ENCODE peak calls at places on chromosome 21, in six cellular contexts. W is GM20000, F is sigmoid colon, B is Panc1, I is stomach, L is cardiac muscle cell. O is an unnamed sample.

GRCh38 chr21:28336299-28336698 is 656.4 kb downstream of the LTN1 start:
- DNase-seq in F (no peak), I (peak), W (no peak), L (peak), B (no peak), O (no peak)

GRCh38 chr21:32726742-32727477 is 903 bp downstream of the SYNJ1 start:
- DNase-seq in W (peak), I (no peak), B (no peak), F (no peak), L (peak), O (peak)

GRCh38 chr21:33268736-33269441 is 2.7 kb downstream of the IL10RB start:
- DNase-seq in I (peak), W (peak), B (no peak), L (no peak), F (no peak), O (no peak)

GRCh38 chr21:36846624-36847023 is 119.8 kb downstream of the HLCS start:
- DNase-seq in I (no peak), L (no peak), W (no peak), F (no peak), B (no peak), O (no peak)

GRCh38 chr21:42639646-42640152 is 13.7 kb upstream of the PDE9A start:
- DNase-seq in I (peak), F (no peak), L (no peak), B (no peak), W (no peak), O (no peak)

GRCh38 chr21:34526618-34527290 is 14.7 kb upstream of the KCNE1 start:
- DNase-seq in I (peak), W (peak), B (peak), L (peak), F (peak), O (peak)

GRCh38 chr21:42740405-42740909 is 87.0 kb downstream of the PDE9A start:
- DNase-seq in W (no peak), I (no peak), B (no peak), F (no peak), L (no peak), O (no peak)

GRCh38 chr21:21200103-21200938 is 202.1 kb downstream of the NCAM2 start:
- DNase-seq in W (no peak), F (peak), B (peak), L (peak), I (no peak), O (no peak)

GRCh38 chr21:42973309-42973990 is 912 bp upstream of the PKNOX1 start:
- DNase-seq in I (no peak), W (no peak), B (no peak), F (peak), L (no peak), O (no peak)

GRCh38 chr21:42443876-42444744 is 40.4 kb downstream of the UBASH3A start:
- DNase-seq in B (no peak), I (no peak), L (no peak), F (no peak), W (no peak), O (no peak)

GRCh38 chr21:9774347-9774746 is 747.0 kb upstream of the TPTE start:
- DNase-seq in I (no peak), L (no peak), F (no peak), W (no peak), B (no peak), O (no peak)

DNA sequence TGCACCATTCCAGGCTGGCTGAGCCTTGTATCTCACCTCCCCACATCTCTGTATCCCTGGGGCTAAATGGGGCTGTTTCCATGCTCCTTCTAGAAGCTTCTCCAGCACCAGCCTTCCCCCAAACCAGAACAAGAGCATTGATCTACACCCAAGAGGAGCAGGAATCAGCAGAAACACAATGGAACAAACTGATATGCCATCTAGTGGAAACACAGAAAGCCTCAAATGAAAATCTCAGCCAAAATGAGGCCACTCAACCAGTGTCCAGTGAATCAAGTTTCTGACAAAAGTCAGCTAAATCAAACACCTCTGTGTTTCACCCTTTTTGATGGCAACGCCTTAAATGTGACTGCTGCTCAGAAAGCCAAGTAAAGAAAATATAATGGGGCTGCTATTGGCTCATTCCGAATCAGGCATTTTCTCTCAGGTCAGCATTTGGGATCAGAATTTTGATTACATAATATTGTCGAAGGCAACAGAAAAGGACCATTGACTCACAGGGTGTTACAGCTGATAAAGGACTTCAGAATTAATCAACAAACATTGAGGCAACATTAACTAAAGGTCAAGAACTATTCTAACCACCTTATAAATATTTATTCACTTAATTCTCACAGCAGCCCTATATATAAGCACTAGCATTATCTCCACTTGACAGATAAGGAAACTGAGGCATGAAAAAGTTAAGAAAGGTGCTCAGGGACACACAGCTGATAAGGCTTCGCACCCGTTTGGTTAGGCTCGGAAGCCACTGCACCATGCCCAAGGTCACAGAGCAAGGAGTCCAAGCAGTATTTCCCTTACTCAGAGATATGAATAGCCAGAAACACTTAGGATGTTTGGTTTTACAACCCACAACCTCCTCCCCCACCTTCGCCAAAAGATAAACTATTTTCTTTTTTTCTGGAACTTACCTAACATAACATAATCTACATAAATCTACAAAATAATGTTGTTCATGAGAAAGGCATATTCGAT is 85.8 kb upstream of the KCNJ15 start:
- DNase-seq in L (no peak), F (no peak), B (no peak), I (peak), W (no peak), O (no peak)
- TF ChIP-seq CTCF in L (peak), F (no peak), B (no peak), I (no peak), W (no peak), O (no peak)

GRCh38 chr21:25750085-25750484 is 15.3 kb downstream of the GABPA start:
- DNase-seq in F (no peak), B (no peak), I (no peak), L (no peak), W (no peak), O (peak)

GRCh38 chr21:25756190-25756932 is 21.6 kb downstream of the GABPA start:
- DNase-seq in F (no peak), W (no peak), B (no peak), L (no peak), I (no peak), O (no peak)

GRCh38 chr21:25752389-25752788 is 17.6 kb downstream of the GABPA start:
- DNase-seq in B (no peak), F (no peak), L (no peak), I (no peak), W (no peak), O (no peak)
- TF ChIP-seq CTCF in B (no peak), F (no peak), L (no peak), I (no peak), W (no peak), O (no peak)

DNA sequence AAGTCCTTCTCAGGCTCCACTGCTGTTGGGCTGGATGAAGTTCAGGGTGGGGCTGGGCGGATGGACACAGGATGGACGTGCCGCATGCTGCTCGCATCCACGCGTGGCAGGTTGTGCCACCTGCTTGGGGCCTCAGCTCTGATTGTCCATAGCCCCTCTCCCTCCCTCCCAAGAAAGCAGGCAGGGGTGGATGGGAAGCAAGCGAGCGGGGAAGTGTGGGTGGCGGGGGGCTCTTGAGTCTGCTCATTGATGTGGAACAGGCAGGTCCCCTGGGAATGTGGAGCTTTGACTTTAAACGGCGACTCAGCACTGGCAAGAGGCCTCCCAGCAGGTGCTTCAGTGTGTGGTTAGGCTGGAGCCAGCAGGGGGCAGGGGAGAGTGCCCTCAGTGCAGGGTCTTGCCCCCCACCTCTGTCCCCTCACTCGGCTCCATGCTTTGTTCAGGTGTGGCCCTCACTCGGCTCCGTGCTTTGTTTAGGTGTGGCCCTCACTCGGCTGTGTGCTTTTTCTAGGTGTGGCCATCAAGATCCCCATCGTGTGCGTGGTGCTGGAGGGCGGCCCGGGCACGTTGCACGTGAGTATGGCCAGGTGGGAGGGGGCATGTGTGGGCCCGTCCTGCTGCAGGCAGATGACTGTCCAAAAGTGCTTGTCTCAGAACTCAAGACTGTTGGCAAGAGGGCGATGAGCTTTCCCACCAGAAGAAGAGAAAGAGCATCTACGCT is 23.9 kb downstream of the TRPM2 start:
- DNase-seq in F (no peak), B (no peak), W (no peak), L (no peak), I (no peak), O (no peak)
- TF ChIP-seq CTCF in F (no peak), B (no peak), W (no peak), L (no peak), I (no peak), O (no peak)

DNA sequence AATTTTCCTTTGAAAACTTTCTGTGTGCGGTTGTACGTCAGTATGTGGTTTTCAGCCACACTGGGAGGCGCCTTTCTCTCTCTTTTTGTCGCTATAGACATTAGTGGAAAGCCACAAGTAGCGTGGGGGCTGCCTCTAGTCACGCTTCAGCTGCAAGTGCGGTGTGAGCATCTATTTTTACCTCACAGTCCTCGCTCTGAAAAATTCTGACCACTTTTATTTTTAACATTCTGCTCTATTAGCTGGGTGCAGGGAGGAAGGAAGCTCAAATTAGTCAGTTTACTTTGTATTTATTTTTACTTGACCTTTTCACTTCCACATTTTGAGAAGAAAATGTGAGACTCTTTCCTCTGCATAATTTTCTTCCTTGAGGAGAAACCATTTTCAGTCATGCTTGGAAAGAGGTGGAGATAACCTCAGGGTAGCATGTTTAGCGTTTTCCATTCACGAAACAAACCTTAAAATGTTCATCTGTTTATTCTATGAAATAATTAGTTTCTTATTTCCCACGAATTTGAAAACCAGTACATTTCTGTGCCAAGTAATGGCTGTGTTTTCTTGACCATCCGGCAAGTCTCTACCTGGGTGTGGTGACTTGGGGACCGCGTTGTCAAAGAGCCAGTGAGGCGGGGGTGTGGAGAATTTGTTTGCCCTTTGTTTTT is 35.6 kb downstream of the ADARB1 start:
- DNase-seq in F (no peak), I (no peak), L (no peak), W (peak), B (no peak), O (no peak)
- TF ChIP-seq CTCF in F (no peak), I (no peak), L (no peak), W (no peak), B (no peak), O (no peak)

GRCh38 chr21:14581902-14582457 is 35.9 kb upstream of the SAMSN1 start:
- DNase-seq in I (no peak), L (no peak), W (no peak), B (no peak), F (no peak), O (no peak)
- TF ChIP-seq CTCF in I (no peak), L (no peak), W (no peak), B (no peak), F (no peak), O (no peak)

DNA sequence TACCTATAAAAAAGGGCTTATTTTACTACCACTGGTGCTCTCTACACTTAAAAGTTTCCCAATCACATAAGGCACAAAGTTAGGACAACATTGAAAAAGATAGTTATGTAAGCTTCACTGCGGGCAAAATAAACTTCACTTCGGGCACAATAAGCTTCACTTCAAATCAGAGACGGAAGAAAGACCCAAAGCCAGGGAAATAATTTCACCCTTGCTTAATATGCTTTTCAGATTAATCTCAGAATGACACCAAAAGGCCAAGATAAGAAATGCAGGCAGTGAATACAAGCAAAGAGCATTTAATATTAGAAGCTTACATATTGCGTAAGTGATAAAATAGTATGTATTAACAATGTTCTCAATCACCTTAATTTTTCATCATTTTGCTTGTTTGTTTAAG is 444.2 kb downstream of the SETD4 start:
- DNase-seq in B (no peak), I (no peak), W (no peak), F (no peak), L (peak), O (no peak)
- TF ChIP-seq CTCF in B (peak), I (peak), W (peak), F (no peak), L (peak), O (no peak)

O was measured in nephron progenitor cell.